ENCODE peak calls at places on chromosome 13, in six cellular contexts. Y is Calu3, O is A172, C is OCI-LY7, G is T-helper 2 cell, A is COR-L47. T is an unnamed sample.

GRCh38 chr13:21069561-21070004 is 8.2 kb upstream of the LATS2 start:
- DNase-seq in Y (no peak), O (peak; percentile 86), C (no peak), G (no peak), A (no peak), T (no peak)

GRCh38 chr13:111399776-111400505 is 79.5 kb downstream of the TEX29 start:
- DNase-seq in Y (no peak), O (no peak), C (no peak), G (no peak), A (no peak), T (no peak)

GRCh38 chr13:112957295-112957677 is 11.7 kb upstream of the MCF2L start:
- DNase-seq in Y (no peak), O (no peak), C (no peak), G (no peak), A (no peak), T (no peak)

GRCh38 chr13:43122706-43123268 is 99.4 kb downstream of the DNAJC15 start:
- DNase-seq in Y (no peak), O (no peak), C (no peak), G (no peak), A (no peak), T (no peak)

GRCh38 chr13:110680852-110681251 is 25.1 kb downstream of the CARS2 start:
- DNase-seq in Y (no peak), O (peak; percentile 22), C (peak; percentile 35), G (no peak), A (peak; percentile 25), T (no peak)

GRCh38 chr13:99086869-99087129 is 108.9 kb upstream of the DOCK9 start:
- DNase-seq in Y (no peak), O (peak; percentile 12), C (no peak), G (no peak), A (peak; percentile 44), T (no peak)

GRCh38 chr13:99345345-99345744 is 38.1 kb upstream of the GPR183 start:
- DNase-seq in Y (no peak), O (no peak), C (no peak), G (no peak), A (no peak), T (no peak)

GRCh38 chr13:99693812-99694211 is 192.5 kb downstream of the TM9SF2 start:
- DNase-seq in Y (no peak), O (no peak), C (no peak), G (no peak), A (no peak), T (no peak)

GRCh38 chr13:75566658-75567057 is 17.1 kb downstream of the UCHL3 start:
- DNase-seq in Y (no peak), O (peak; percentile 38), C (peak; percentile 9), G (no peak), A (no peak), T (no peak)